ENCODE peak calls at places on chromosome 7, in eight cellular contexts. I is substantia nigra; C is WERI-Rb-1; W is AG04450; F is neural progenitor cell; T is CD4-positive, alpha-beta T cell; O is ascending aorta; Z is gastrocnemius medialis. P is an unnamed sample.

GRCh38 chr7:36037121-36037662 is 115.9 kb upstream of the EEPD1 start:
- DNase-seq in I (peak; percentile 62), Z (no peak), C (no peak), F (no peak), T (no peak), W (no peak), O (no peak), P (no peak)

GRCh38 chr7:2248984-2249694 is 7.1 kb downstream of the NUDT1 start:
- DNase-seq in Z (peak; percentile 25), F (no peak), I (peak; percentile 54), O (peak; percentile 27), T (no peak), W (peak; percentile 89), C (no peak), P (peak; percentile 90)

GRCh38 chr7:120582916-120583315 is 275.0 kb downstream of the TSPAN12 start:
- DNase-seq in W (no peak), F (no peak), Z (no peak), C (no peak), T (no peak), O (no peak), I (no peak), P (no peak)

GRCh38 chr7:157485361-157485831 is 148.6 kb downstream of the DNAJB6 start:
- DNase-seq in T (no peak), F (no peak), W (no peak), O (no peak), Z (no peak), I (no peak), C (no peak), P (no peak)

GRCh38 chr7:123023126-123023525 is 27.6 kb upstream of the TAS2R16 start:
- DNase-seq in C (no peak), W (no peak), T (no peak), O (no peak), Z (no peak), I (no peak), F (no peak), P (no peak)

GRCh38 chr7:29865526-29865925 is 59.2 kb downstream of the WIPF3 start:
- DNase-seq in I (no peak), O (no peak), Z (no peak), F (no peak), W (no peak), C (no peak), T (no peak), P (no peak)

GRCh38 chr7:3747452-3747851 is 446.4 kb downstream of the SDK1 start:
- DNase-seq in C (no peak), Z (no peak), W (no peak), F (no peak), O (no peak), I (no peak), T (no peak), P (no peak)

GRCh38 chr7:7522421-7522820 is 13.3 kb downstream of the COL28A1 start:
- DNase-seq in I (no peak), W (no peak), C (no peak), O (no peak), Z (no peak), F (no peak), T (no peak), P (no peak)

GRCh38 chr7:45000096-45001032 is at the start of gene CCM2:
- DNase-seq in Z (no peak), C (no peak), O (no peak), F (peak; percentile 80), I (no peak), W (no peak), T (no peak), P (peak; percentile 91)

GRCh38 chr7:110889363-110889762 is 201.6 kb upstream of the LRRN3 start:
- DNase-seq in I (no peak), T (no peak), Z (no peak), W (no peak), F (no peak), O (no peak), C (no peak), P (peak; percentile 34)

GRCh38 chr7:5456420-5456819 is 32.8 kb upstream of the TNRC18 start:
- DNase-seq in F (no peak), T (no peak), C (no peak), W (no peak), O (no peak), Z (no peak), I (no peak), P (no peak)

GRCh38 chr7:47091141-47091540 is 490.8 kb downstream of the TNS3 start:
- DNase-seq in O (no peak), Z (no peak), C (no peak), F (no peak), W (no peak), T (no peak), I (no peak), P (no peak)

GRCh38 chr7:83957333-83957732 is 237.3 kb downstream of the SEMA3A start:
- DNase-seq in O (no peak), T (no peak), C (no peak), I (no peak), W (no peak), Z (no peak), F (no peak), P (no peak)

GRCh38 chr7:43905209-43905946 is 1.0 kb downstream of the URGCP start:
- DNase-seq in C (no peak), F (no peak), Z (peak; percentile 7), W (no peak), O (no peak), T (no peak), I (no peak), P (no peak)

GRCh38 chr7:132066776-132067175 is 509.5 kb downstream of the PLXNA4 start:
- DNase-seq in T (no peak), I (peak; percentile 21), C (no peak), O (no peak), W (no peak), F (no peak), Z (peak; percentile 46), P (no peak)

GRCh38 chr7:100396421-100396982 is 23.2 kb downstream of the PILRA start:
- DNase-seq in O (no peak), Z (no peak), C (no peak), T (no peak), F (no peak), I (no peak), W (no peak), P (no peak)

GRCh38 chr7:23808421-23808820 is 98.4 kb downstream of the STK31 start:
- DNase-seq in C (no peak), T (no peak), F (no peak), W (no peak), I (no peak), Z (no peak), O (no peak), P (no peak)

GRCh38 chr7:95104739-95105138 is 197.3 kb downstream of the PPP1R9A start:
- DNase-seq in W (no peak), T (no peak), O (no peak), C (no peak), F (no peak), Z (peak; percentile 13), I (no peak), P (no peak)

GRCh38 chr7:47852330-47853245 is 95.7 kb downstream of the PKD1L1 start:
- DNase-seq in F (peak; percentile 52), O (no peak), Z (no peak), W (no peak), I (no peak), C (peak; percentile 37), T (no peak), P (no peak)

GRCh38 chr7:98681496-98681895 is 64.4 kb downstream of the NPTX2 start:
- DNase-seq in I (no peak), W (no peak), C (peak; percentile 19), Z (no peak), F (no peak), O (no peak), T (no peak), P (no peak)

GRCh38 chr7:19508821-19509220 is 200.0 kb downstream of the POLR1F start:
- DNase-seq in W (no peak), O (no peak), Z (no peak), T (no peak), C (no peak), I (no peak), F (no peak), P (no peak)

GRCh38 chr7:135291809-135292253 is 58.2 kb downstream of the STRA8 start:
- DNase-seq in I (no peak), O (no peak), Z (no peak), W (peak; percentile 18), T (no peak), F (no peak), C (no peak), P (no peak)

GRCh38 chr7:86949052-86949778 is 110.2 kb downstream of the ELAPOR2 start:
- DNase-seq in I (no peak), F (peak; percentile 27), C (no peak), O (no peak), T (no peak), W (no peak), Z (no peak), P (no peak)

DNA sequence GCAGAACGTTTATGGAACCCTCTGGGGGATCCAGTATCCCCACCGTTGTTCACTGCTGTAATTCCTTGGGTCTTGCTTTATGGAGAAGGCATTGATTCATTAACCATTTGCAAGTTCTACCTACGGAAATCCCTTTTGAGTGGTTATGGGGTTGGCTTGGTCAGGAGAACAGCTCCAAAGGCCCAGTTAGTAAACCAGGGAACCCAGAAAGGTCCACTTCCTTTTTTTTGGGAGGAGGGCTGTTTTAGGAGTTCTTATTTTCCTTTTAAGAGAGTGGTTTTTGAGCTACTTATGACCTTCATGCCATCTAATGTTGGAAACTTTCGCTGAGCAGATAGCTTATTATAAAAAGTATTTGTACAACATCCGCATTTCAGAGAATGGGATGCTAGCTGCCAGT is 1.3 kb downstream of the POR start:
- DNase-seq in O (no peak), F (no peak), W (no peak), C (no peak), I (no peak), Z (no peak), T (no peak), P (no peak)
- H3K27ac ChIP-seq in O (peak overlapping the region; percentile 84), F (no peak overlapping the region), W (no peak overlapping the region), C (no peak overlapping the region), I (no peak overlapping the region), Z (peak overlapping the region; percentile 99), T (no peak overlapping the region), P (peak overlapping the region; percentile 19)

DNA sequence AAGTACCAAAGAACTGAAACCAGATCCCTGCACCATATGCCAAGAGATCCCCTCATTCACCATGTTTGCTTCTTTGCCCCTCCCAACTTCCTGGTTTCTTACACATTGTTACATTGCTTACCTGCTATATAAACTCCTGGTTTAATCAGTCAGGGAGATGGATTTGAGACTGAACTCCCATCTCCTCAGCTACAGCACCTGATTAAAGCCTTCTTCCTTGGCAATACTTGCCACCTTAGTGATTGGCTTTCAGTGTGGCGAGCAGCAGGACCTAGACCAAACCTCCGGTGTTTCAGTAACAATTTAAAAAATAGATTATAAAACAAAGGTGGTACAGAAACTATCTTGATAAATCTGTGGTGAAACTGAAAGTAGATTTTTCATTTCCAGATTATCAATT is 122.6 kb downstream of the ST7 start:
- DNase-seq in F (no peak), C (no peak), O (no peak), Z (no peak), T (no peak), I (no peak), W (no peak), P (no peak)
- H3K27ac ChIP-seq in F (no peak overlapping the region), C (no peak overlapping the region), O (no peak overlapping the region), Z (no peak overlapping the region), T (no peak overlapping the region), I (no peak overlapping the region), W (no peak overlapping the region), P (no peak overlapping the region)

GRCh38 chr7:137985897-137986251 is 16.0 kb downstream of the CREB3L2 start:
- DNase-seq in Z (no peak), F (no peak), C (no peak), T (no peak), W (no peak), I (no peak), O (no peak), P (no peak)
- H3K27ac ChIP-seq in Z (peak overlapping the region; percentile 58), F (no peak overlapping the region), C (no peak overlapping the region), T (no peak overlapping the region), W (peak overlapping the region; percentile 87), I (no peak overlapping the region), O (peak overlapping the region; percentile 91), P (no peak overlapping the region)

GRCh38 chr7:96315109-96315480 is 6.8 kb downstream of the SLC25A13 start:
- DNase-seq in W (no peak), O (no peak), C (no peak), Z (no peak), F (no peak), I (no peak), T (no peak), P (no peak)
- H3K27ac ChIP-seq in W (no peak overlapping the region), O (no peak overlapping the region), C (no peak overlapping the region), Z (no peak overlapping the region), F (no peak overlapping the region), I (peak overlapping the region; percentile 14), T (no peak overlapping the region), P (no peak overlapping the region)

P was measured in kidney.